ENCODE peak calls at places on chromosomes 2 and 18, in seven cellular contexts. R is A549; K is activated CD8-positive, alpha-beta memory T cell treated with anti-CD3 and anti-CD28 coated beads for 1 hour; U is activated naive CD8-positive, alpha-beta T cell treated with anti-CD3 and anti-CD28 coated beads, Interleukin-2, amount 50 U/mL, for 24 hours; I is NCI-H1092 treated with DMSO at 0.1 percent for 48 hours; Y is iPS DF 6.9; V is T-helper 9 cell. H is an unnamed sample.

GRCh38 chr2:70086838-70087702 is at the start of gene PCBP1:
- DNase-seq in R (peak; percentile 96), K (peak; percentile 98), U (peak; percentile 99), I (peak; percentile 88), Y (no peak), V (peak; percentile 98), H (peak; percentile 92)

GRCh38 chr18:75161629-75162028 is 47.3 kb downstream of the PTGR3 start:
- DNase-seq in R (peak; percentile 50), K (no peak), U (peak; percentile 10), I (peak; percentile 45), Y (no peak), V (no peak), H (no peak)

GRCh38 chr18:24915547-24915946 is 436.4 kb downstream of the ZNF521 start:
- DNase-seq in R (no peak), K (no peak), U (no peak), I (no peak), Y (no peak), V (no peak), H (no peak)

GRCh38 chr2:224754129-224754528 is 38.0 kb upstream of the CCDC195 start:
- DNase-seq in R (no peak), K (no peak), U (no peak), I (no peak), Y (no peak), V (no peak), H (no peak)

GRCh38 chr2:27275211-27276150 is at the start of gene DNAJC5G:
- DNase-seq in R (no peak), K (no peak), U (no peak), I (no peak), Y (no peak), V (no peak), H (no peak)

GRCh38 chr2:233033672-233034071 is 1.2 kb downstream of the NEU2 start:
- DNase-seq in R (no peak), K (no peak), U (no peak), I (no peak), Y (no peak), V (no peak), H (no peak)

GRCh38 chr2:233210843-233211600 is 40.5 kb upstream of the ATG16L1 start:
- DNase-seq in R (no peak), K (no peak), U (no peak), I (no peak), Y (no peak), V (no peak), H (no peak)

GRCh38 chr2:101251844-101252407 is 760 bp upstream of the CNOT11 start:
- DNase-seq in R (peak; percentile 23), K (no peak), U (peak; percentile 4), I (peak; percentile 31), Y (no peak), V (peak; percentile 11), H (no peak)

GRCh38 chr2:57190007-57190406 is 856.6 kb upstream of the VRK2 start:
- DNase-seq in R (no peak), K (no peak), U (no peak), I (no peak), Y (no peak), V (no peak), H (no peak)

GRCh38 chr2:84959045-84959493 is 11.9 kb upstream of the KCMF1 start:
- DNase-seq in R (peak; percentile 74), K (no peak), U (no peak), I (no peak), Y (no peak), V (no peak), H (no peak)

GRCh38 chr18:24014986-24015896 is 687 bp downstream of the TTC39C start:
- DNase-seq in R (peak; percentile 27), K (peak; percentile 28), U (peak; percentile 51), I (peak; percentile 49), Y (no peak), V (peak; percentile 32), H (peak; percentile 44)

GRCh38 chr18:24630346-24630880 is 170.0 kb downstream of the HRH4 start:
- DNase-seq in R (no peak), K (no peak), U (no peak), I (peak; percentile 67), Y (no peak), V (no peak), H (no peak)

GRCh38 chr18:14746897-14747296 is 1.1 kb upstream of the ANKRD30B start:
- DNase-seq in R (no peak), K (no peak), U (no peak), I (no peak), Y (no peak), V (no peak), H (no peak)

GRCh38 chr2:31654241-31654640 is 73.5 kb upstream of the SRD5A2 start:
- DNase-seq in R (no peak), K (no peak), U (no peak), I (no peak), Y (no peak), V (no peak), H (no peak)